ENCODE peak calls at places on chromosomes 1 and 21, in seven cellular contexts. V is H4; F is activated T-cell treated with anti-CD3 and anti-CD28 coated beads, Interleukin-2, amount 50 U/mL, for 72 hours; Q is AG04449; N is stimulated activated CD4-positive, alpha-beta T cell treated with anti-CD3 and anti-CD28 coated beads, Interleukin-4, amount 100 ng/mL, for 24 hours; X is nephron progenitor cell; M is left cardiac atrium. L is an unnamed sample.
A peak's percentile ranks its signal among the peaks of the same experiment; 100 is the strongest.

GRCh38 chr1:205690122-205690756 is 9.9 kb upstream of the SLC45A3 start:
- DNase-seq in F (no peak), N (no peak), X (no peak), V (no peak), Q (no peak), M (no peak), L (no peak)

GRCh38 chr1:26771643-26772321 is 16.0 kb upstream of the PIGV start:
- DNase-seq in V (peak; percentile 92), M (peak; percentile 55), N (peak; percentile 22), Q (peak; percentile 95), F (no peak), X (no peak), L (peak; percentile 74)

GRCh38 chr1:172380441-172381244 is 39.8 kb upstream of the C1orf105 start:
- DNase-seq in Q (no peak), N (peak; percentile 22), V (no peak), X (no peak), M (no peak), F (no peak), L (no peak)

GRCh38 chr1:25011966-25012625 is 82.0 kb upstream of the RUNX3 start:
- DNase-seq in X (peak; percentile 22), M (no peak), N (no peak), F (no peak), Q (no peak), V (no peak), L (no peak)

GRCh38 chr1:1290238-1290731 is 10.0 kb downstream of the SCNN1D start:
- DNase-seq in F (peak; percentile 78), N (peak; percentile 70), Q (no peak), M (peak; percentile 59), V (no peak), X (peak; percentile 85), L (peak; percentile 73)

GRCh38 chr1:94623560-94624148 is 82.1 kb upstream of the F3 start:
- DNase-seq in N (no peak), X (no peak), M (no peak), F (no peak), V (no peak), Q (no peak), L (no peak)

GRCh38 chr1:211616231-211617031 is 37.5 kb upstream of the SLC30A1 start:
- DNase-seq in V (no peak), Q (no peak), N (no peak), M (peak; percentile 84), X (no peak), F (no peak), L (no peak)

GRCh38 chr1:93579891-93580290 is 101.7 kb downstream of the BCAR3 start:
- DNase-seq in F (no peak), V (peak; percentile 16), Q (peak; percentile 64), X (no peak), M (no peak), N (no peak), L (no peak)

GRCh38 chr1:1004780-1005697 is 5.1 kb upstream of the HES4 start:
- DNase-seq in F (no peak), N (no peak), M (peak; percentile 50), Q (no peak), V (peak; percentile 47), X (peak; percentile 60), L (peak; percentile 84)

GRCh38 chr1:230368363-230368762 is 57.8 kb downstream of the PGBD5 start:
- DNase-seq in N (no peak), M (no peak), X (no peak), Q (no peak), F (no peak), V (no peak), L (no peak)

GRCh38 chr1:98133151-98133550 is 212.3 kb upstream of the DPYD start:
- DNase-seq in F (no peak), X (no peak), V (no peak), N (no peak), Q (no peak), M (no peak), L (no peak)

GRCh38 chr1:185393821-185394220 is 76.8 kb upstream of the IVNS1ABP start:
- DNase-seq in X (no peak), V (no peak), F (no peak), M (no peak), N (no peak), Q (no peak), L (no peak)

GRCh38 chr1:68188644-68189340 is 43.5 kb downstream of the WLS start:
- DNase-seq in V (no peak), M (no peak), X (no peak), N (no peak), Q (no peak), F (no peak), L (no peak)

GRCh38 chr21:42028754-42029385 is 18.7 kb upstream of the ZBTB21 start:
- DNase-seq in N (no peak), F (no peak), X (no peak), V (no peak), Q (no peak), M (no peak), L (no peak)

GRCh38 chr1:228004887-228005462 is 1.8 kb upstream of the WNT3A start:
- DNase-seq in V (no peak), F (no peak), X (peak; percentile 42), M (no peak), Q (no peak), N (no peak), L (no peak)

GRCh38 chr1:201713093-201713810 is 115.7 kb upstream of the IPO9 start:
- DNase-seq in N (no peak), F (no peak), V (peak; percentile 99), Q (peak; percentile 97), X (no peak), M (peak; percentile 96), L (peak; percentile 65)

GRCh38 chr1:54407201-54407956 is 1.2 kb upstream of the SSBP3 start:
- DNase-seq in V (peak; percentile 95), F (peak; percentile 72), N (peak; percentile 73), M (peak; percentile 62), X (peak; percentile 57), Q (peak; percentile 72), L (peak; percentile 95)

GRCh38 chr1:225712391-225712790 is 59.5 kb upstream of the ENAH start:
- DNase-seq in Q (no peak), V (no peak), X (no peak), M (no peak), F (no peak), N (no peak), L (no peak)

GRCh38 chr1:223878598-223879325 is 33.0 kb upstream of the TP53BP2 start:
- DNase-seq in Q (no peak), X (no peak), N (no peak), M (no peak), F (no peak), V (no peak), L (no peak)

GRCh38 chr1:214637722-214638473 is 34.9 kb downstream of the CENPF start:
- DNase-seq in N (peak; percentile 12), M (no peak), Q (no peak), F (peak; percentile 12), X (no peak), V (peak; percentile 28), L (peak; percentile 26)

GRCh38 chr1:201792534-201793305 is 36.2 kb upstream of the IPO9 start:
- DNase-seq in N (peak; percentile 56), X (peak; percentile 77), Q (peak; percentile 37), M (peak; percentile 72), V (peak; percentile 80), F (peak; percentile 41), L (peak; percentile 79)

GRCh38 chr1:70057500-70057899 is 147.9 kb downstream of the LRRC40 start:
- DNase-seq in V (no peak), Q (no peak), N (no peak), M (no peak), X (no peak), F (no peak), L (no peak)

GRCh38 chr1:180501865-180502360 is 464 bp downstream of the ACBD6 start:
- DNase-seq in Q (no peak), N (no peak), M (no peak), V (no peak), X (no peak), F (peak; percentile 63), L (peak; percentile 74)

GRCh38 chr1:228902781-228903572 is 167.7 kb downstream of the RHOU start:
- DNase-seq in M (peak; percentile 89), F (no peak), Q (peak; percentile 94), N (no peak), X (no peak), V (peak; percentile 97), L (no peak)

GRCh38 chr1:154174654-154175053 is 17.2 kb downstream of the TPM3 start:
- DNase-seq in N (no peak), V (no peak), X (no peak), Q (no peak), F (no peak), M (no peak), L (no peak)

GRCh38 chr1:227328405-227329019 is 10.2 kb upstream of the CDC42BPA start:
- DNase-seq in F (no peak), M (no peak), V (no peak), N (no peak), X (no peak), Q (no peak), L (no peak)

GRCh38 chr1:151156515-151156819 is at the start of gene TNFAIP8L2:
- DNase-seq in Q (no peak), X (no peak), N (peak; percentile 81), V (no peak), M (peak; percentile 64), F (peak; percentile 90), L (no peak)

GRCh38 chr1:5926686-5927435 is 65.4 kb downstream of the NPHP4 start:
- DNase-seq in M (no peak), V (no peak), N (no peak), X (no peak), Q (no peak), F (no peak), L (no peak)

GRCh38 chr1:198657550-198658064 is 18.8 kb downstream of the PTPRC start:
- DNase-seq in M (no peak), V (peak; percentile 88), N (no peak), X (no peak), Q (peak; percentile 99), F (no peak), L (no peak)

GRCh38 chr1:226938903-226939438 is 1.1 kb upstream of the COQ8A start:
- DNase-seq in F (no peak), X (no peak), N (no peak), Q (no peak), V (peak; percentile 23), M (no peak), L (peak; percentile 32)